ENCODE peak calls at places on chromosome X, in five cellular contexts. C, J, H, R and M are unnamed samples.

GRCh38 chrX:85627363-85627762 is 247.9 kb upstream of the POF1B start:
- DNase-seq in C (no peak), J (peak; percentile 5), H (no peak), R (no peak), M (no peak)

GRCh38 chrX:30153881-30154260 is 61.5 kb upstream of the MAGEB2 start:
- DNase-seq in C (no peak), J (no peak), H (no peak), R (no peak), M (no peak)

GRCh38 chrX:53265771-53266170 is 15.6 kb downstream of the IQSEC2 start:
- DNase-seq in C (no peak), J (no peak), H (no peak), R (no peak), M (no peak)

GRCh38 chrX:48913605-48914366 is 2.3 kb upstream of the SLC35A2 start:
- DNase-seq in C (no peak), J (no peak), H (no peak), R (no peak), M (no peak)

GRCh38 chrX:38704146-38704882 is 96.9 kb upstream of the MID1IP1 start:
- DNase-seq in C (no peak), J (no peak), H (no peak), R (no peak), M (no peak)

GRCh38 chrX:101386542-101386885 is 523 bp upstream of the BTK start:
- DNase-seq in C (no peak), J (peak; percentile 56), H (no peak), R (no peak), M (no peak)

GRCh38 chrX:153926863-153927685 is 1.0 kb upstream of the ARHGAP4 start:
- DNase-seq in C (no peak), J (peak; percentile 78), H (peak; percentile 72), R (peak; percentile 55), M (peak; percentile 71)

GRCh38 chrX:153667931-153668396 is 5.6 kb downstream of the PNCK start:
- DNase-seq in C (peak; percentile 50), J (peak; percentile 86), H (peak; percentile 51), R (peak; percentile 12), M (peak; percentile 69)

GRCh38 chrX:19852014-19853005 is 35.1 kb downstream of the SH3KBP1 start:
- DNase-seq in C (no peak), J (no peak), H (peak; percentile 72), R (no peak), M (no peak)

GRCh38 chrX:16934212-16934611 is 12.2 kb upstream of the REPS2 start:
- DNase-seq in C (no peak), J (no peak), H (no peak), R (no peak), M (no peak)

GRCh38 chrX:21843179-21843578 is 3.8 kb downstream of the MBTPS2 start:
- DNase-seq in C (no peak), J (no peak), H (peak; percentile 39), R (no peak), M (no peak)

GRCh38 chrX:57918750-57919436 is 8.6 kb upstream of the ZXDA start:
- DNase-seq in C (peak; percentile 26), J (peak; percentile 22), H (peak; percentile 5), R (no peak), M (peak; percentile 30)

GRCh38 chrX:121781991-121782390 is 734.6 kb downstream of the GLUD2 start:
- DNase-seq in C (no peak), J (no peak), H (no peak), R (no peak), M (no peak)

GRCh38 chrX:133726211-133726630 is 259.2 kb downstream of the GPC3 start:
- DNase-seq in C (peak; percentile 27), J (no peak), H (peak; percentile 27), R (no peak), M (peak; percentile 15)

GRCh38 chrX:150205011-150205410 is 158.1 kb upstream of the MAMLD1 start:
- DNase-seq in C (no peak), J (no peak), H (no peak), R (no peak), M (no peak)

GRCh38 chrX:24025741-24026402 is 1.1 kb downstream of the KLHL15 start:
- DNase-seq in C (peak; percentile 24), J (no peak), H (no peak), R (no peak), M (peak; percentile 51)

GRCh38 chrX:153647461-153648357 is 706 bp downstream of the DUSP9 start:
- DNase-seq in C (no peak), J (no peak), H (no peak), R (no peak), M (no peak)

GRCh38 chrX:40423299-40423698 is 157.5 kb upstream of the ATP6AP2 start:
- DNase-seq in C (peak; percentile 3), J (no peak), H (no peak), R (no peak), M (no peak)

GRCh38 chrX:95383778-95384177 is 1300.9 kb upstream of the DIAPH2 start:
- DNase-seq in C (no peak), J (no peak), H (no peak), R (no peak), M (no peak)

GRCh38 chrX:109732780-109733657 is at the start of gene ACSL4:
- DNase-seq in C (peak; percentile 42), J (peak; percentile 91), H (peak; percentile 63), R (no peak), M (peak; percentile 82)

GRCh38 chrX:40646489-40647306 is 663 bp downstream of the CXorf38 start:
- DNase-seq in C (no peak), J (peak; percentile 54), H (no peak), R (no peak), M (peak; percentile 24)

GRCh38 chrX:133045986-133046385 is 50.9 kb downstream of the USP26 start:
- DNase-seq in C (peak; percentile 10), J (peak; percentile 0), H (peak; percentile 2), R (no peak), M (no peak)

GRCh38 chrX:64202808-64203320 is 2.6 kb downstream of the AMER1 start:
- DNase-seq in C (no peak), J (no peak), H (no peak), R (no peak), M (no peak)

GRCh38 chrX:124300412-124300811 is 32.0 kb upstream of the TEX13D start:
- DNase-seq in C (no peak), J (no peak), H (no peak), R (no peak), M (no peak)

GRCh38 chrX:153902388-153902787 is 2.1 kb upstream of the AVPR2 start:
- DNase-seq in C (no peak), J (no peak), H (no peak), R (no peak), M (peak; percentile 2)

GRCh38 chrX:69503835-69504625 is at the start of gene NALF2:
- DNase-seq in C (peak; percentile 37), J (peak; percentile 24), H (peak; percentile 59), R (no peak), M (peak; percentile 42)

GRCh38 chrX:115251458-115252233 is 17.8 kb upstream of the LRCH2 start:
- DNase-seq in C (no peak), J (no peak), H (no peak), R (no peak), M (no peak)

GRCh38 chrX:154380153-154380552 is 1.1 kb downstream of the EMD start:
- DNase-seq in C (no peak), J (no peak), H (no peak), R (no peak), M (no peak)

GRCh38 chrX:107454302-107454701 is 4.8 kb downstream of the FRMPD3 start:
- DNase-seq in C (peak; percentile 55), J (no peak), H (no peak), R (no peak), M (no peak)

GRCh38 chrX:25069209-25069608 is 53.4 kb upstream of the ARX start:
- DNase-seq in C (no peak), J (no peak), H (no peak), R (no peak), M (no peak)

DNA sequence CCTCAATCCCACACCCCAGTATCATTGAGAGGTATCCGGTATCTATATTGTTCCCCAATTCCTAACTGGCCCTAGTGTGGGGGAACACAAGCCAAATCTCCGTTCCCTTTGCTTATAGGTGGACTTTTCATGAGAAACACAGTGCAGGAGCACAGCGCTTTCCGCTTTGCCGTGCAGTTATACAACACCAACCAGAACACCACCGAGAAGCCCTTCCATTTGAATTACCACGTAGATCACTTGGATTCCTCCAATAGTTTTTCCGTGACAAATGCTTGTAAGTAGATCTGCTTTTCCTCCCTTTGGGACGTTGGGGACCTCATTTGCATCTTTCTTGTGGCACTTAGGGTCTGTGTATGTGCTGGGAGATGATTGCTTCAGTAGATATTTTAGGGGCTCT is 1.6 kb downstream of the GRIA3 start:
- DNase-seq in C (no peak), J (no peak), H (no peak), R (no peak), M (no peak)
- H3K4me3 ChIP-seq in C (no peak overlapping the region), J (no peak overlapping the region), H (no peak overlapping the region), R (no peak overlapping the region), M (no peak overlapping the region)

DNA sequence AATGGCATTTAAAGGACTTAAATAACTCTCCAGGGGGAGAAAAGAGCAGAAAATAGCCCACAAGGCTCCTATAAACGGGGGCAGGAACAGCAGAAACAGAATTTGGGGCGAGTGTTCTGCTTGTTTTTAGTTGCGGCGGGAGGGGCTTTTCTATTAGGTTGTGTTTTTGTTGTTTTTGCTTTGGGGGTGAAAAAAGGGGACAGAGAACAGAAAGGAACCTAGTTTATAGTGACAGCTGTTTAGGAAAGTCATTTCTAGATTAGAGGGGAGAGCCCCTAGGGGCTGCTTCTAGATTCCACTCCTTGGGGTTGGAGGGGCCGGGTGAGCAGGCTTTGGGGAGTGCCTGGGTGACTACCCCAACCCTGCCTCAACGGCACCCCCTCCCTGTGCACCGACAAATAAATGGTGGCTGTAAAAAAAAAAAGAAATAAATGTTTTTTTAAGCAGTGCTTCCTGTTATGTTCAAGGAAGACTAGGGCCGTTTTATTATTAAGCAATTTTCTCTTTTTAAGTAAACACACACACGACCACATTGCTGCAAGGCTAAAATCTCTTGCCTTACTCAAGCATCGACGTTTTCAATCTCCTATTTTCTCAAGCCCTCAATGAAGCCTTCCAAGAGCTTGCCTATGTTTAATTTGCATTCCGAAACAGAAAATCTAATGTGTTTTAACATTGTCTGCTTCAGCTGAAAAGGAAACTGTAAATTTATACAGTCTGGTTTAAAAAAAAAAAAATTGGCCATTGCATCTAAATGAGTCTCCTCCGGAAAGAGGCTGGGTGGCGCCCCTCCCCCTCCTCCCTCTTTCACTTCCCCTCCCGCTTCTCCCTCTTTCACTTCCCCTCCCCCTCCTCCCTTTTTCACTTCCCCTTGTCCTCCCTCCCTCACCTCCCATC is 123.3 kb upstream of the TBL1X start:
- DNase-seq in C (no peak), J (peak; percentile 72), H (no peak), R (peak; percentile 53), M (peak; percentile 54)
- H2AFZ ChIP-seq in C (no peak overlapping the region), J (peak overlapping the region; percentile 89), H (no peak overlapping the region), R (no peak overlapping the region), M (peak overlapping the region; percentile 48)

GRCh38 chrX:10769165-10769564 is 148.8 kb upstream of the MID1 start:
- DNase-seq in C (peak; percentile 2), J (peak; percentile 20), H (no peak), R (no peak), M (peak; percentile 36)
- TF ChIP-seq MAX in C (no peak), J (no peak), H (no peak), R (no peak), M (no peak)

DNA sequence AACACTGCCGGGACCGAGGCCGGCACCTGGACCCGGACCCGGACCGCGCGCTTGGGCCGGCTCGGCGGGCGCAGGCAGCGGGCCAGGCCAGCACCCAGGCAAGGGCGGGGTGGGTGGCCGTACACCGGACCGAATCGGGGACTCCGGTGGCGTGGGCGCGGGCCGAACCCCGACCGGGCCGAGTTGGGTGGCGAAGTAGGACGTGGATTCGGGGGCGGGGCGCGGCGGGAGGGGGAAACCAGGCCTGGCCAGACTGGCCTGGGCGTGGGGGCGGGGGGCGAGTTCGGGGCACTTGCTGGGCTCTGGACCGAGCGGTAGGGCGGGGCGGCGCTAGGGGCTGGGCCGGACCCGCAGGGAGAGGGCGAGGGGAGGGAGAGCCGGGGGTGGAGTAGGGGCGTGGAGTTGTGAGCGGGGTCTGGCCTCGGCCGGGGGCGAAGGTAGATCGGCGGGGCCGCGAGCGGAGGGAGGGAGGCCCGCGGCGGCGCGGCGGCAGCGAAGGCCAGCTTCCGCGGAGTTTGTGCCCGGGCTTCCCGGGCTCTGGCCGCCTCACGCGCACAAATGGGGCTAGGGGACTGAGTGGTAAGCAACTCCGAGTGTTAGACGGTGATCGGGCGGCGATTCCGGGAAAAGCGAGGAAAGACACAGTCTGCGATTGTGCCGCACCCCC is 1.8 kb upstream of the BCORL1 start:
- DNase-seq in C (no peak), J (no peak), H (peak; percentile 25), R (no peak), M (peak; percentile 14)
- H3K4me3 ChIP-seq in C (peak overlapping the region; percentile 41), J (no peak overlapping the region), H (peak overlapping the region; percentile 66), R (peak overlapping the region; percentile 53), M (peak overlapping the region; percentile 51)